ENCODE peak calls at places on chromosomes 2 and 18, in four cellular contexts. I is mucosa of descending colon, D is A549, A is A673. T is an unnamed sample.

GRCh38 chr18:37668971-37669747 is 103.6 kb upstream of the CELF4 start:
- DNase-seq in I (no peak), D (no peak), A (no peak), T (no peak)

GRCh38 chr2:84301717-84302116 is 157.4 kb downstream of the SUCLG1 start:
- DNase-seq in I (no peak), A (no peak), D (no peak), T (no peak)

GRCh38 chr18:32576296-32576916 is 105.7 kb upstream of the GAREM1 start:
- DNase-seq in A (peak; percentile 53), I (no peak), D (peak; percentile 13), T (no peak)

GRCh38 chr2:98346259-98347236 is at the start of gene CNGA3:
- DNase-seq in D (no peak), A (peak; percentile 16), I (no peak), T (no peak)

GRCh38 chr2:15916336-15916735 is 24.0 kb upstream of the MYCN start:
- DNase-seq in A (no peak), D (no peak), I (no peak), T (no peak)

GRCh38 chr2:135708159-135708558 is 33.5 kb upstream of the UBXN4 start:
- DNase-seq in I (no peak), A (no peak), D (no peak), T (no peak)

GRCh38 chr18:3972291-3972985 is 482.7 kb downstream of the DLGAP1 start:
- DNase-seq in I (no peak), D (no peak), A (no peak), T (no peak)

GRCh38 chr2:138564586-138565250 is 63.1 kb downstream of the SPOPL start:
- DNase-seq in A (no peak), I (no peak), D (no peak), T (no peak)

GRCh38 chr2:232492963-232493700 is 5.5 kb upstream of the ECEL1 start:
- DNase-seq in D (no peak), I (peak; percentile 23), A (no peak), T (no peak)

GRCh38 chr2:169108098-169108884 is 38.9 kb downstream of the DHRS9 start:
- DNase-seq in A (no peak), D (no peak), I (no peak), T (no peak)

GRCh38 chr2:288002-288742 is at the start of gene ALKAL2:
- DNase-seq in D (no peak), A (peak; percentile 39), I (no peak), T (no peak)

GRCh38 chr2:226869371-226869770 is 33.5 kb downstream of the RHBDD1 start:
- DNase-seq in I (no peak), D (no peak), A (no peak), T (no peak)

GRCh38 chr2:109545828-109546713 is 67.7 kb downstream of the SEPTIN10 start:
- DNase-seq in I (no peak), D (peak; percentile 69), A (peak; percentile 77), T (peak; percentile 75)

GRCh38 chr18:22250591-22250996 is 81.2 kb downstream of the GATA6 start:
- DNase-seq in D (no peak), A (no peak), I (peak; percentile 59), T (no peak)

GRCh38 chr2:30252723-30253688 is 21.7 kb downstream of the LBH start:
- DNase-seq in A (peak; percentile 33), I (no peak), D (peak; percentile 87), T (peak; percentile 77)

GRCh38 chr18:76376668-76377358 is 118.2 kb downstream of the ZNF516 start:
- DNase-seq in D (no peak), I (no peak), A (no peak), T (no peak)

GRCh38 chr2:44275915-44276279 is 617 bp downstream of the SLC3A1 start:
- DNase-seq in A (no peak), D (peak; percentile 54), I (no peak), T (no peak)

GRCh38 chr2:218777276-218777990 is 4.5 kb upstream of the CYP27A1 start:
- DNase-seq in A (no peak), D (no peak), I (no peak), T (no peak)

GRCh38 chr2:217919204-217919603 is 83.6 kb downstream of the TNS1 start:
- DNase-seq in I (peak; percentile 67), A (no peak), D (no peak), T (no peak)

GRCh38 chr2:7748717-7749415 is 831.7 kb downstream of the RNF144A start:
- DNase-seq in D (no peak), A (peak; percentile 21), I (no peak), T (no peak)
- H3K4me3 ChIP-seq in D (no peak overlapping the region), A (no peak overlapping the region), I (no peak overlapping the region), T (no peak overlapping the region)

GRCh38 chr2:9230881-9231280 is 24.3 kb downstream of the ASAP2 start:
- DNase-seq in D (no peak), I (no peak), A (no peak), T (no peak)

GRCh38 chr2:9229470-9229820 is 22.8 kb downstream of the ASAP2 start:
- DNase-seq in A (no peak), D (no peak), I (no peak), T (no peak)

GRCh38 chr2:9231291-9232165 is 24.9 kb downstream of the ASAP2 start:
- DNase-seq in I (no peak), D (no peak), A (no peak), T (no peak)

GRCh38 chr2:9228781-9229469 is 22.3 kb downstream of the ASAP2 start:
- DNase-seq in D (no peak), I (no peak), A (no peak), T (no peak)

GRCh38 chr2:9230051-9230802 is 23.6 kb downstream of the ASAP2 start:
- DNase-seq in A (no peak), I (no peak), D (no peak), T (no peak)
- H3K4me1 ChIP-seq in A (peaks cover 92% of the 10 kb centered on the region), I (peaks cover 18% of the 10 kb centered on the region), D (peaks cover 62% of the 10 kb centered on the region), T (peaks cover 2% of the 10 kb centered on the region)

DNA sequence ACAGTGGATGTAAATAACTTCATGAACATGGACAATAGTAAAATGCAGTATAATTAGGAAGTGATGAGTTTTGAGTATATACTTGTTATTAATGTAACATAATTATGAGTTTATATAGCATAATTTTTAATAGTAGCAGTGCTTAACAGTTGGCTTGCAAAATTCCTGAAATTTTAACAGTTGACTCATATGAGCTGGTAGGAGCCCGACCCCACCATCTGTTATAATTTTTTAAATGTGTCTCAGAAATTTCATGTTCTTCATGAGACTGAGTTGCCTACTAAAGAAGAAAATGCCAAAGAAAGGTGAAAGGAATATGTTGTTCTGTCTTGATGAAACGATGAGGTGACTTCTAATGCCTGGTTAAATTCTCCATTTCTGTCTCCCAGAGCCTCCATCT is 62.6 kb downstream of the ITGB1BP1 start:
- DNase-seq in D (no peak), A (no peak), I (no peak), T (no peak)
- H3K4me3 ChIP-seq in D (no peak overlapping the region), A (no peak overlapping the region), I (no peak overlapping the region), T (no peak overlapping the region)

GRCh38 chr2:42965196-42965595 is 172.8 kb upstream of the HAAO start:
- DNase-seq in I (no peak), A (no peak), D (no peak), T (no peak)

GRCh38 chr2:42961948-42962347 is 169.6 kb upstream of the HAAO start:
- DNase-seq in D (no peak), A (no peak), I (peak; percentile 29), T (no peak)

GRCh38 chr2:42962521-42962953 is 170.2 kb upstream of the HAAO start:
- DNase-seq in D (no peak), A (no peak), I (peak; percentile 53), T (no peak)

GRCh38 chr2:42964444-42965081 is 172.2 kb upstream of the HAAO start:
- DNase-seq in A (no peak), I (peak; percentile 82), D (no peak), T (peak; percentile 44)

DNA sequence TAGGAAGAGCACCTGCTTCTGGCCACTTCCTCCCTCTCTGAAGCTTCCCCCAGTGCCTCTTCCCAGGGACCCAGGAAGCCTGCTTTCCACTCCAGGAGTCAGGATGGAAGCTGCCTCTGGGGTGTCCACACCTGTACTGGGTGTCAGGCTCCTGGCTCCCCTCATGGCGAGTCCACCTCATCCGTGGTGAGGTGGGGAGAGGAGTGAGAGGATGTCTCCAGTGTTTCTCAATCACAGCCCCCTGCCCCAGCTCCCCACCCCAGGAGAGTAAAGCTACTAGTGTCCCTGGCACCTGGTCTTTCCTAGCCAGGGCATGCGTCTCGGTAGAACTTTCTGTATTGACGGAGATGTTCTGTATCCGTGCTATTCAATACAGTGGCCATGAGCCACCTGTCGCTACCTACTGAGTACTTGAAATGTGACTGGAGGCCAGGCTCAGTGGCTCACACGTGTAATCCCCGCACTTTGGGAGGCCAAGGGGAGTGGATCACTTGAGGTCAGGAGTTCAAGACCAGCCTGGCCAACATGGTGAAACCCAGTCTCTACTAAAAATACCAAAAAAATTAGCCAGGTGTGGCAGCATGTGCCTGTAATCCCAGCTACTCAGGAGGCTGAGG is 171.2 kb upstream of the HAAO start:
- DNase-seq in A (no peak), D (no peak), I (no peak), T (no peak)
- H3K4me1 ChIP-seq in A (no peaks in the 10 kb centered on the region), D (no peaks in the 10 kb centered on the region), I (peaks cover 7% of the 10 kb centered on the region), T (no peaks in the 10 kb centered on the region)

DNA sequence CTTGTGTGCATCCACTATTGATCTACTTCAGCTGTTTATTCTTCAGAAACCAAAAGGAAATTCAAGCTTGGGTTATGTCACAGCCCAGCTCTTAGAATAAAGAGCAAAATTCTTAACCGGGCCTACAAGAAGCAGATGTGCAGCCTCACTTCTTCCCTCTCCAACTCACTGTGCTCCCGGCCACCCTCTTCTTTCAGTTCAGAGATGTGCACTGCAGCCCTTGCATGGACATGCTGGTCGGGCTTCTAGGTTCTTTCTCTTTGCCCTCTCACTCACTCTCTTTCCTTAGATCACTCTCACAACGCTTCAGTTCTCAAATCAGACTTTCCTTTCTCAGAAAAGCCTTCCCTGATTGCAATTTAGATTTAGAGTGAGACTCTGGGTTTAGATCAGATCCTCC is 104.1 kb downstream of the CHN1 start:
- DNase-seq in I (no peak), D (no peak), A (no peak), T (no peak)
- H3K4me3 ChIP-seq in I (no peak overlapping the region), D (no peak overlapping the region), A (no peak overlapping the region), T (no peak overlapping the region)

GRCh38 chr2:173106959-173107628 is 31.4 kb downstream of the MAP3K20 start:
- DNase-seq in D (no peak), I (no peak), A (no peak), T (no peak)
- H3K4me1 ChIP-seq in D (peaks cover 46% of the 10 kb centered on the region), I (no peaks in the 10 kb centered on the region), A (peaks cover 17% of the 10 kb centered on the region), T (no peaks in the 10 kb centered on the region)

DNA sequence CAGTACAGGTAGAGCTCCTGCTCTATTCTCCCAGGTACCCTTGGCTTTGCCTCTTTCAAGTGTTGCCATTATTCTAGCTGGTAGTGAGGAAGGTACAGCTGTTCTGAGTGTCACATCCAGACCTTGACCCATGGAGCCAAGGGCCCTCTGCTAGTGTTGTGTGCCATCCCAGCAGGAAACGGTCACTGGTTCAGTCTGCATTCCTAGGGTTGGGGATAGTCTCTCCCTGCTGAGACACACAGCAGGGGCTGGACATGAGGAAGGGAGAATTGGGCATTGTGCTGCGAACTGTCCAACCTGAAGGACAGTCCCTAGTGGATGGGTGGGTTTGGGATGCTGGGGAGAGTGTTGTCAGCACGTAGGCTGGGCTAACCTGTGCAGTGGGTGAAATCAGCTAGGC is 59.1 kb downstream of the FARP2 start:
- DNase-seq in A (no peak), I (no peak), D (no peak), T (no peak)
- H3K4me3 ChIP-seq in A (no peak overlapping the region), I (no peak overlapping the region), D (no peak overlapping the region), T (no peak overlapping the region)

DNA sequence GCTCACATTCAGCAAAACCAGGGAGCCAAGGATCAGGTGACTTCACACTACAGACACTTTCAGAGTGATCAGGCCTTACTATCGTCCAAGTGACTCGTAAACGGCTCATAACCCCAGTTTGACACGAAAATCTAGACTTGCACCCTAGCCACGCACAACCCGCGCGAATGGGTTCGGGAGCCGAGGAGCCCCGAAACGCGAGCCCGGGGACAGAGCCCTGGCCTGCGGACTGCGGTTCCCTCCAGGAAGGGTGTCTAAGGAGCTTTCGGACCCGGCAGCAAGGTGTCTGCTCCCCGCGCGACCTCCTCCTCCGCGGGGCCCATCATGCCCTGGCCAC is 759 bp downstream of the ATL2 start:
- DNase-seq in D (peak; percentile 84), I (no peak), A (peak; percentile 60), T (no peak)
- H3K4me1 ChIP-seq in D (peaks cover 22% of the 10 kb centered on the region), I (peaks cover 13% of the 10 kb centered on the region), A (peaks cover 20% of the 10 kb centered on the region), T (peaks cover 30% of the 10 kb centered on the region)